ENCODE peak calls at places on chromosomes 6 and 20, in ten cellular contexts. M is activated T-cell treated with anti-CD3 and anti-CD28 coated beads, Interleukin-2, amount 50 U/mL, for 4 hours; W is WTC11; I is Kasumi-1; B is HTR-8/SVneo; T is stimulated activated CD4-positive, alpha-beta T cell treated with anti-CD3 and anti-CD28 coated beads, Interleukin-15, amount 100 ng/mL, for 24 hours; E is T-helper 2 cell; V is SHP77; Q is NCI-H1105; S is NCI-H1436 treated with DMSO at 0.1 percent for 48 hours. O is an unnamed sample.
A peak's percentile ranks its signal among the peaks of the same experiment; 100 is the strongest.

GRCh38 chr6:157030756-157031155 is 253.6 kb downstream of the ARID1B start:
- DNase-seq in E (no peak), V (no peak), M (no peak), S (no peak), Q (no peak), I (no peak), B (no peak), W (no peak), T (no peak), O (no peak)

GRCh38 chr20:41177636-41178035 is 40.3 kb downstream of the PLCG1 start:
- DNase-seq in B (peak; percentile 91), W (peak; percentile 9), T (no peak), M (no peak), E (no peak), Q (no peak), I (no peak), S (no peak), V (no peak), O (peak; percentile 92)

GRCh38 chr6:149314325-149314724 is 3.2 kb upstream of the TAB2 start:
- DNase-seq in Q (no peak), S (no peak), B (no peak), E (no peak), I (no peak), T (no peak), M (no peak), V (no peak), W (no peak), O (no peak)

GRCh38 chr20:11585752-11586352 is 331.8 kb upstream of the BTBD3 start:
- DNase-seq in W (no peak), T (no peak), V (peak; percentile 34), B (peak; percentile 3), I (peak; percentile 38), Q (peak; percentile 22), S (no peak), E (no peak), M (no peak), O (no peak)

GRCh38 chr20:39152126-39152525 is 190.0 kb downstream of the DHX35 start:
- DNase-seq in Q (no peak), M (no peak), I (no peak), B (no peak), V (no peak), E (no peak), W (no peak), T (no peak), S (no peak), O (no peak)

GRCh38 chr20:49887251-49887827 is 28.0 kb downstream of the SPATA2 start:
- DNase-seq in B (no peak), I (no peak), T (no peak), Q (no peak), V (no peak), E (no peak), W (no peak), S (no peak), M (no peak), O (no peak)

GRCh38 chr6:23659125-23659524 is 466.9 kb upstream of the NRSN1 start:
- DNase-seq in W (peak; percentile 48), Q (peak; percentile 41), I (peak; percentile 41), B (peak; percentile 4), M (no peak), S (no peak), E (no peak), V (peak; percentile 45), T (no peak), O (no peak)

GRCh38 chr6:54315692-54316091 is 7.5 kb downstream of the TINAG start:
- DNase-seq in M (no peak), Q (no peak), W (no peak), I (no peak), T (no peak), E (no peak), B (no peak), S (no peak), V (no peak), O (no peak)

GRCh38 chr6:129235167-129236072 is 352.5 kb downstream of the LAMA2 start:
- DNase-seq in W (no peak), V (no peak), I (no peak), M (no peak), T (no peak), E (no peak), S (no peak), Q (no peak), B (no peak), O (no peak)

GRCh38 chr6:121436966-121437756 is 1.7 kb downstream of the GJA1 start:
- DNase-seq in M (no peak), S (no peak), B (peak; percentile 43), I (no peak), V (no peak), W (peak; percentile 54), Q (peak; percentile 19), E (no peak), T (peak; percentile 36), O (peak; percentile 85)